ENCODE peak calls at places on chromosomes 2 and 18, in five cellular contexts. K is A549, B is Peyer's patch, H is IMR-90, E is GM12892. C is an unnamed sample.
A peak's percentile ranks its signal among the peaks of the same experiment; 100 is the strongest.

GRCh38 chr2:314561-315336 is 26.9 kb upstream of the ALKAL2 start:
- DNase-seq in B (no peak), K (no peak), E (no peak), H (no peak), C (no peak)

GRCh38 chr2:189698020-189698887 is 23.8 kb downstream of the ANKAR start:
- DNase-seq in K (peak; percentile 10), H (peak; percentile 48), E (no peak), B (peak; percentile 66), C (peak; percentile 64)

GRCh38 chr2:137192366-137193315 is 427.3 kb downstream of the THSD7B start:
- DNase-seq in K (no peak), E (no peak), B (no peak), H (no peak), C (no peak)

GRCh38 chr2:8682719-8683667 is 1.1 kb downstream of the ID2 start:
- DNase-seq in B (peak; percentile 74), E (no peak), K (no peak), H (peak; percentile 55), C (peak; percentile 79)

GRCh38 chr2:178949151-178949550 is 100.8 kb downstream of the CCDC141 start:
- DNase-seq in B (no peak), K (no peak), H (no peak), E (no peak), C (no peak)

GRCh38 chr2:46876741-46877384 is 38.7 kb downstream of the MCFD2 start:
- DNase-seq in K (peak; percentile 82), B (peak; percentile 69), H (peak; percentile 88), E (no peak), C (peak; percentile 33)

GRCh38 chr2:66426250-66427064 is 8.5 kb upstream of the MEIS1 start:
- DNase-seq in K (no peak), H (no peak), E (no peak), B (no peak), C (no peak)

GRCh38 chr2:198811198-198811597 is 646.5 kb downstream of the SATB2 start:
- DNase-seq in B (no peak), K (no peak), E (no peak), H (no peak), C (no peak)

GRCh38 chr18:23528580-23529472 is 25.5 kb downstream of the RMC1 start:
- DNase-seq in E (no peak), B (no peak), K (no peak), H (peak; percentile 26), C (peak; percentile 79)

GRCh38 chr2:96507957-96508520 is 2.9 kb upstream of the NEURL3 start:
- DNase-seq in B (peak; percentile 92), K (peak; percentile 60), H (peak; percentile 10), E (peak; percentile 90), C (peak; percentile 74)

GRCh38 chr18:34695300-34695699 is 14.8 kb upstream of the DTNA start:
- DNase-seq in H (no peak), B (no peak), E (no peak), K (no peak), C (no peak)

GRCh38 chr18:51039138-51040112 is 9.4 kb downstream of the SMAD4 start:
- DNase-seq in E (no peak), H (peak; percentile 46), K (no peak), B (no peak), C (peak; percentile 14)

GRCh38 chr18:78031991-78032390 is 782.3 kb downstream of the GALR1 start:
- DNase-seq in K (no peak), B (no peak), E (no peak), H (no peak), C (no peak)

GRCh38 chr2:10500601-10501361 is 52.7 kb upstream of the ODC1 start:
- DNase-seq in H (peak; percentile 15), K (no peak), B (peak; percentile 37), E (no peak), C (no peak)

DNA sequence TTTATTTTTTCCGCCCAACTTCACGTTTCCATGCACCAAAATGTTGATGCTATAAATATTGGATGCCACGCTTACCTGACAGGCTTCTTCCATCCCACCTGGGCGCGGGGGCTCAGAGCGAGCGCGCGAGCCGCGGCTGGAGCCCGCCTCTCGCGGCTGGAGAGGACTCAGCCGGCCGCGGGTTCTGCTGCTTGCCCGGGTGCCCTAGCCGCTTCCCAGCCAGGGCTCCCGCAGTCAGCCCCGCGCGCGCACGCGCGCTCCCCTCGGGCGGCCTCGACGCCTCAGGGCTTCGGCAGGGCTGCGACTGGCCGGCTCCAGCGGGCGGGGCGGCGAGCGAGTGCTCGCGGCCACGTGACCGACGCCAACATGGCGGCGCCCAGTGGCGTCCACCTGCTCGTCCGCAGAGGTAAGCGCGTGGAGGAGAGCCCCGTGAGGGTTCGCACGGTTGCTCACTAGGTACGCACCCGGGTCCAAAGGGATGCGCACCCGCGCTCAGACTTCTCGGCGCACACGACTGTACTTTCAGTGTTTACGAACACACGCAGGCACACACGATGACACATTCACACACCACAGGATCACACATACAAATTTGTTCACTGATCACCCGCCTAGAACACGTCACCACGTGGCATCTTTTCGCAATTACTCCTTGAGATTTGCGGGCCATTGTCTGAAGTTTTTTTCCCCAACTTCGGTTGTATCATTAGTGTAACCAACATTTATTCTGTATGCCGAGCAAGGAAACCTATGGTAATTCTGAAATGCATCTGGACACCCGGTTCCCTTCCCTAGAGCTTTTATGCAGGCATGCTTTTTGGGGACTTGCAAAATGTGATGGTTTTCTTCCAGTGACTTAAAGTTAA is at the start of gene METAP1D:
- DNase-seq in B (peak; percentile 94), K (peak; percentile 81), H (peak; percentile 88), E (peak; percentile 95), C (peak; percentile 95)
- TF ChIP-seq POLR2A in B (no peak), K (peak; percentile 94), H (peak; percentile 80), E (peak; percentile 95), C (peak; percentile 90)

DNA sequence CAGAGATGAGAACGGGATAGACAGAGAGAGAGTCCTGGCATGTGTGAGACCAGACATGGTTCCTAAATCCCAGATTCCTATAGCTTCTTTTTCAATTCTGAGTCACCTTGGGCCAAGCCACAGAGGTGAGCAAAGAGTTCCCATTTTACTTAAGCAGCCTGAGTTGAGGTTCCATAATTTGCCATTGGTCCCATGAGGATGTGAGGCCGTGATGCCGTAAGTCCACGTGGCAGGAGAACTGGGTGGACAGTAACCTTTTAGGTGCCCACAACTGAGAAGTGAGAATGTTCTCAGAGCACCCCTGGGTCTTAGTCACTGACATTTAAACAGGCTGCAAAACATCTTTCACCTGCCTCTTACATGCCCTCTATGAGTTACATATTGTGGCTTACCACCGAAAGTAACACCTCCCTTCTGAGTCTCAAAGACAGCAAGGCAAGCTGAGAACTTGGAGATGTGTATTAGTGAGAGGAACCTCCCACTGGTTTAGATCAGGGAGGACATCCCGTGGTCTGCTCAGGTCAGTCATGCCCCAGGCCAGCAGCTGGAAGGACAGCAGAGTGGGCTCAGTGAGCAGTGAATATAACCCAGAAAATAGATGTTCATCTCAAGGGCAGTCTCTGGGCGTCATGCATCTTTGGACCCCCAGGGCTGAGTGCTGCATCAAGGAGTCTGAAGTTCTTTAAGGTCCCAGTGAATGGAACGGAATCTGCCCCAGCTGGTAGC is 127.9 kb upstream of the LGALSL start:
- DNase-seq in H (no peak), B (peak; percentile 57), K (no peak), E (peak; percentile 50), C (no peak)
- TF ChIP-seq POLR2A in H (no peak), B (no peak), K (no peak), E (no peak), C (no peak)

GRCh38 chr2:48528431-48528830 is 1.5 kb upstream of the STON1 start:
- DNase-seq in H (no peak), B (no peak), K (no peak), E (no peak), C (no peak)

GRCh38 chr2:48529676-48530032 is 300 bp upstream of the STON1 start:
- DNase-seq in E (no peak), K (no peak), H (no peak), B (no peak), C (no peak)

GRCh38 chr2:48529189-48529588 is 765 bp upstream of the STON1 start:
- DNase-seq in E (no peak), B (no peak), H (no peak), K (no peak), C (no peak)

GRCh38 chr2:48531141-48531648 is 1.2 kb downstream of the STON1 start:
- DNase-seq in H (peak; percentile 68), E (no peak), K (no peak), B (no peak), C (no peak)

DNA sequence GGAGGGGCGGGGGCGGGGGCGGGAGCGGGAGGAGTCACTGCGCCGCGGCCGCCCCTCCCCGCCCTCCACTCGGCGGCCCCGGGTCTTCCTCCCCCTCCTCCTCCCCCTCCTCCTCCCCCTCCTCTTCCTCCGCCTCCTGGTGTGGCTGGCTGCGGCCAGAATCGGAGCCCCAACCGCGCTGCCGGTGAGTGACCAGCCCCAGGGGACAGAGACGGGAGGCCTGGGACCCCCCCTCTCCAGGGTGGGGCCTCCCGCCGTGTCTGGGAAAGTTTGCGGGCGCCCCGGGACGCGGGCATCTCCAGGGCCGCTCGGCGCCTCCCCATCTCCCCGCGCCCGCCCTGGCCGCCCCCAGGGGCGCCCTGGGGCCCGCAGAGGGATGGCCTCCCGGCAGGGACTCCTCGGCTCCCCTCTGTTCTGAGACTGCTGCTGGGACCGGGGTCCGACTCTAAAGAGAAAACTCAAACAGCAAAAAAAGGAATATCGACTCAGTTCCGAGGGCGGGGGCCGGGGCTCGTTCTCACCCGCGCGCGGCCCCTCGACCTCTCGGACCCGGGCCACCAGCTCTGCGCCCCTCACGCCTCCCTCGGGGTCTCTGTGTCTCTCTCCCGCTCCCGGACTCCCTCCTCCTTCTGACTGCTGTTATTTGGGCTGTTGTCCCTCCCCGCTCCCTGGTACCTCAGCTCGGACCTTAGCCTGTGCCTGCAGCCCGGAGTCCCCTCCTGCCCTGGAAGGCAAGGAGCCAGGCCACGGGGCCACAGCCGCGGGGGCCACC is at the start of gene STON1:
- DNase-seq in B (peak; percentile 60), H (peak; percentile 25), K (peak; percentile 32), E (peak; percentile 38), C (peak; percentile 48)
- TF ChIP-seq POLR2A in B (no peak), H (no peak), K (no peak), E (no peak), C (no peak)

DNA sequence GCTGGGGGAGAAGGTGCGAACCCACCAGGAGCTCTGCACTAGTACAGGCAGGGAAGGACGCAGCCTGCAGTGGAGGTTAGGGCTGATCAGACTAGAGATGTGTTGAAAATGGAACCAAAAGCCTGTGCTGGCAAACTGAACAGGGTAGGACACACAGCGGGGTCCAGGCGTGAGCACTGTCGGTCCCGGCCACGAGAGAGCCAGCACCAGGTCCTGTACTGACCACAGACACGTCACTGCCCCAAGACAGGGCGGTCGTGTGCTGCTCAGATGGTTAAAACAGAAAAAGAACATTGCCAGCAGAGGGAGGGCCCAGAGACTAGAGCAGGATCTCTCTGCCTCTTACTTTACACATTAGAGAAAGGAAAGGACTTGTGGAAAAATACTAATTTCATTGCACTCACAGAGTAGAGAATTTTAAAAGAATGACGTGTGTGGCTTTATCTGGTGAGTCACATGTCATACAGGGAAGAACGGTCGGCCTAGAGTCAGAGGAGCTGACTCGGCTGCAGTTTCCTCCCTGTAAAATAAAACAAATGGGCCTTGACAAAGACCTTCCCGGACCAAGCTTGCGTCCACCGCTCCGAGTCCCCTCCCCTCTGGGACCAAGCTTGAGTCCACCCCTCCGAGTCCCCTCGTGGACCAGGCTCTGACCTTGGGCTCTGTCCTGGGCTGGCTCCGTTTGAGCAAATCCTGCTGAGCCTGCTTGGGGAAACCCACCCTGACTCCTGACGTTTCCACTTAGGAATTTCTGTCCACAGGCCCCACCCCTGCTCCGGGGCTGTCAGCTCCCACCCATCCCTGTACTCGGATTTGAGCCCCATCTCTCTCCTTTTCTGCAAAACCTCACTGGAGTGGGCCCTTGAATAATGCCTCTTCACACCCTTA is 16.7 kb upstream of the ADI1 start:
- DNase-seq in H (peak; percentile 94), E (no peak), K (no peak), B (peak; percentile 65), C (peak; percentile 67)
- TF ChIP-seq POLR2A in H (peak; percentile 76), E (no peak), K (peak; percentile 12), B (no peak), C (peak; percentile 36)

C was measured in erythroblast.